ENCODE peak calls at places on chromosome 10, in five cellular contexts. P is astrocyte of the spinal cord, V is Calu3, Y is fibroblast of lung, O is WTC11. R is an unnamed sample.

GRCh38 chr10:33509231-33509871 is 174.9 kb upstream of the NRP1 start:
- DNase-seq in P (peak; percentile 92), Y (peak; percentile 80), O (no peak), V (peak; percentile 75), R (no peak)

GRCh38 chr10:80159166-80159888 is 26.8 kb downstream of the PLAC9 start:
- DNase-seq in O (no peak), V (no peak), P (no peak), Y (no peak), R (no peak)

GRCh38 chr10:77034795-77035194 is 602.8 kb downstream of the KCNMA1 start:
- DNase-seq in O (no peak), P (no peak), Y (no peak), V (no peak), R (no peak)

GRCh38 chr10:26211781-26212444 is 4.7 kb upstream of the GAD2 start:
- DNase-seq in P (no peak), Y (no peak), O (peak; percentile 44), V (no peak), R (peak; percentile 29)

GRCh38 chr10:13633689-13634088 is 46.9 kb downstream of the PRPF18 start:
- DNase-seq in Y (peak; percentile 84), O (no peak), V (no peak), P (peak; percentile 90), R (peak; percentile 68)

GRCh38 chr10:73813333-73813732 is 1.9 kb upstream of the NDST2 start:
- DNase-seq in V (no peak), P (no peak), Y (no peak), O (no peak), R (no peak)

GRCh38 chr10:112184052-112184371 is 447 bp upstream of the GPAM start:
- DNase-seq in O (no peak), Y (no peak), P (no peak), V (no peak), R (no peak)

GRCh38 chr10:70762441-70763177 is 22.6 kb downstream of the TBATA start:
- DNase-seq in O (no peak), P (no peak), Y (no peak), V (no peak), R (peak; percentile 1)

GRCh38 chr10:112261281-112261822 is 21.8 kb upstream of the TECTB start:
- DNase-seq in V (no peak), Y (peak; percentile 64), P (no peak), O (no peak), R (no peak)

GRCh38 chr10:52566471-52567246 is 205.9 kb downstream of the MBL2 start:
- DNase-seq in O (no peak), V (peak; percentile 45), Y (peak; percentile 83), P (peak; percentile 76), R (no peak)

GRCh38 chr10:44552716-44553115 is 167.8 kb upstream of the CXCL12 start:
- DNase-seq in O (no peak), P (no peak), Y (no peak), V (no peak), R (no peak)

GRCh38 chr10:112362833-112363232 is 11.1 kb upstream of the ACSL5 start:
- DNase-seq in V (no peak), Y (peak; percentile 33), P (no peak), O (no peak), R (no peak)

GRCh38 chr10:124254519-124254918 is 161.1 kb upstream of the CHST15 start:
- DNase-seq in Y (no peak), O (no peak), V (no peak), P (no peak), R (no peak)

GRCh38 chr10:133422223-133422820 is 2.1 kb downstream of the SPRN start:
- DNase-seq in P (no peak), V (no peak), Y (no peak), O (no peak), R (no peak)

GRCh38 chr10:29375888-29376287 is 87.0 kb downstream of the LYZL1 start:
- DNase-seq in Y (no peak), O (no peak), V (no peak), P (no peak), R (no peak)

GRCh38 chr10:29379208-29379607 is 90.3 kb downstream of the LYZL1 start:
- DNase-seq in V (no peak), Y (peak; percentile 64), P (no peak), O (no peak), R (no peak)

GRCh38 chr10:29374162-29374561 is 85.3 kb downstream of the LYZL1 start:
- DNase-seq in Y (no peak), V (no peak), O (no peak), P (no peak), R (no peak)

GRCh38 chr10:29378106-29378505 is 89.2 kb downstream of the LYZL1 start:
- DNase-seq in Y (no peak), P (no peak), V (no peak), O (no peak), R (no peak)

GRCh38 chr10:29377333-29377961 is 88.6 kb downstream of the LYZL1 start:
- DNase-seq in P (peak; percentile 26), V (no peak), O (no peak), Y (peak; percentile 55), R (no peak)
- TF ChIP-seq CTCF in P (peak; percentile 84), V (peak; percentile 56), O (peak; percentile 42), Y (peak; percentile 67), R (peak; percentile 65)

DNA sequence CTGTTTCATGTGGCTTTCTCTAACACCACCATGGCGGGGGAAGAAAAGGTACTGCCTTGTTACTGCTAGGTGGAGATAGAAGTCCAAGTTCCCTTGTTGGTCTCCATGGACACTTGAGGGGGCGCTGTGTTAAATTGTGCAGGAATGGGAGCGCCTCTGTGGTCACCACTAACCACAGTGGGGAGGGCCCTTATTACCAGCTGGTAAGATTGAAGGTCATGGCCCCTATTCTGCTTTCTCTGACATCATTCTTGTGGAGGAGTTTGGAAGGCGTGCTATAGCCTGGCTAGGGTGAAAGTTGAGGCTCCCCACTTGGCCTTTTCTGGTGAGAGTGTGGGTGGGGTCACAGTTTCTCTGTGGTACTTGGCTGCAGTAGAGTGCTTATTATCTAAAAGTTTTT is 14.9 kb upstream of the MXI1 start:
- DNase-seq in P (no peak), Y (no peak), V (no peak), O (peak; percentile 48), R (no peak)
- TF ChIP-seq CTCF in P (no peak), Y (no peak), V (no peak), O (peak; percentile 62), R (no peak)

GRCh38 chr10:128124813-128125403 is 1.3 kb downstream of the MKI67 start:
- DNase-seq in O (no peak), P (no peak), Y (no peak), V (no peak), R (no peak)
- TF ChIP-seq CTCF in O (no peak), P (no peak), Y (no peak), V (no peak), R (no peak)

GRCh38 chr10:101064415-101065030 is 2.7 kb downstream of the KAZALD1 start:
- DNase-seq in O (no peak), P (no peak), V (no peak), Y (no peak), R (no peak)

GRCh38 chr10:101062231-101063161 is 707 bp downstream of the KAZALD1 start:
- DNase-seq in V (peak; percentile 66), Y (peak; percentile 44), O (peak; percentile 78), P (no peak), R (peak; percentile 84)

GRCh38 chr10:101061814-101062230 is at the start of gene KAZALD1:
- DNase-seq in P (peak; percentile 65), Y (peak; percentile 15), O (no peak), V (no peak), R (no peak)

GRCh38 chr10:101063548-101064414 is 2.0 kb downstream of the KAZALD1 start:
- DNase-seq in Y (no peak), P (no peak), O (peak; percentile 58), V (no peak), R (no peak)

GRCh38 chr10:101063162-101063525 is 1.4 kb downstream of the KAZALD1 start:
- DNase-seq in V (no peak), O (no peak), P (no peak), Y (no peak), R (no peak)
- TF ChIP-seq CTCF in V (no peak), O (no peak), P (no peak), Y (no peak), R (no peak)

GRCh38 chr10:22656056-22656455 is 58.3 kb downstream of the PIP4K2A start:
- DNase-seq in V (no peak), O (no peak), P (no peak), Y (no peak), R (no peak)

GRCh38 chr10:22657566-22658190 is 56.7 kb downstream of the PIP4K2A start:
- DNase-seq in Y (peak; percentile 43), O (no peak), V (no peak), P (peak; percentile 26), R (no peak)

GRCh38 chr10:22652988-22653431 is 61.4 kb downstream of the PIP4K2A start:
- DNase-seq in Y (no peak), O (no peak), P (no peak), V (no peak), R (no peak)

GRCh38 chr10:22657028-22657427 is 57.4 kb downstream of the PIP4K2A start:
- DNase-seq in Y (no peak), O (no peak), V (no peak), P (no peak), R (no peak)

GRCh38 chr10:22655312-22655973 is 58.9 kb downstream of the PIP4K2A start:
- DNase-seq in V (peak; percentile 36), Y (peak; percentile 81), P (peak; percentile 52), O (no peak), R (no peak)
- TF ChIP-seq CTCF in V (no peak), Y (no peak), P (no peak), O (no peak), R (no peak)

GRCh38 chr10:103396067-103396788 is at the start of the genes ATP5MK and PDCD11:
- DNase-seq in V (peak; percentile 91), O (peak; percentile 97), P (peak; percentile 97), Y (peak; percentile 96), R (peak; percentile 95)
- TF ChIP-seq CTCF in V (no peak), O (no peak), P (peak; percentile 32), Y (peak; percentile 12), R (no peak)

R was measured in glutamatergic neuron.